ENCODE peak calls at places on chromosome 9, in nine cellular contexts. V is progenitor cell of endocrine pancreas, Q is dorsolateral prefrontal cortex, T is ovary, U is heart right ventricle, Y is AG04450, S is cardiac fibroblast, I is esophagus muscularis mucosa, G is heart left ventricle. L is an unnamed sample.

GRCh38 chr9:107637421-107638420 is 148.2 kb upstream of the KLF4 start:
- DNase-seq in V (peak), Q (peak), T (peak), U (peak), Y (peak), S (peak), I (peak), G (peak), L (peak)

GRCh38 chr9:14007199-14007769 is 306.7 kb downstream of the NFIB start:
- DNase-seq in V (no peak), Q (no peak), T (no peak), U (no peak), Y (no peak), S (no peak), I (no peak), G (no peak), L (no peak)

GRCh38 chr9:112094948-112095779 is 79.9 kb downstream of the SUSD1 start:
- DNase-seq in V (no peak), Q (no peak), T (no peak), U (no peak), Y (no peak), S (peak), I (peak), G (no peak), L (peak)

GRCh38 chr9:84513473-84513872 is 156.1 kb upstream of the NTRK2 start:
- DNase-seq in V (no peak), Q (no peak), T (no peak), U (no peak), Y (no peak), S (no peak), I (no peak), G (no peak), L (no peak)

GRCh38 chr9:76373173-76373771 is 21.0 kb downstream of the RFK start:
- DNase-seq in V (no peak), Q (no peak), T (no peak), U (peak), Y (peak), S (peak), I (no peak), G (peak), L (no peak)

GRCh38 chr9:136722093-136722968 is 10.0 kb downstream of the DIPK1B start:
- DNase-seq in V (no peak), Q (no peak), T (no peak), U (no peak), Y (no peak), S (no peak), I (no peak), G (no peak), L (no peak)

GRCh38 chr9:77679088-77679487 is 31.0 kb upstream of the GNA14 start:
- DNase-seq in V (no peak), Q (no peak), T (no peak), U (no peak), Y (no peak), S (peak), I (peak), G (no peak), L (no peak)

GRCh38 chr9:93954436-93955355 is at the start of gene BARX1:
- DNase-seq in V (no peak), Q (no peak), T (no peak), U (no peak), Y (no peak), S (no peak), I (no peak), G (no peak), L (no peak)

GRCh38 chr9:136160939-136161610 is 42.4 kb upstream of the TMEM250 start:
- DNase-seq in V (no peak), Q (no peak), T (no peak), U (no peak), Y (no peak), S (no peak), I (no peak), G (no peak), L (no peak)

GRCh38 chr9:96720435-96720834 is 57.5 kb downstream of the ZNF510 start:
- DNase-seq in V (no peak), Q (no peak), T (no peak), U (no peak), Y (no peak), S (no peak), I (no peak), G (no peak), L (no peak)

GRCh38 chr9:110283736-110284135 is 27.4 kb upstream of the TXN start:
- DNase-seq in V (no peak), Q (no peak), T (no peak), U (no peak), Y (no peak), S (no peak), I (no peak), G (no peak), L (no peak)

GRCh38 chr9:98256632-98257218 is 1.3 kb upstream of the TBC1D2 start:
- DNase-seq in V (no peak), Q (no peak), T (no peak), U (no peak), Y (no peak), S (no peak), I (no peak), G (no peak), L (no peak)

GRCh38 chr9:137367506-137368430 is 55.2 kb downstream of the EXD3 start:
- DNase-seq in V (no peak), Q (peak), T (peak), U (no peak), Y (no peak), S (no peak), I (no peak), G (no peak), L (no peak)

GRCh38 chr9:83280790-83281189 is 217.8 kb upstream of the RASEF start:
- DNase-seq in V (no peak), Q (no peak), T (no peak), U (no peak), Y (no peak), S (no peak), I (peak), G (no peak), L (no peak)

GRCh38 chr9:84145780-84146179 is 165.2 kb downstream of the RMI1 start:
- DNase-seq in V (no peak), Q (no peak), T (no peak), U (no peak), Y (no peak), S (no peak), I (no peak), G (no peak), L (no peak)

GRCh38 chr9:131618071-131618479 is 72.8 kb downstream of the PRRT1B start:
- DNase-seq in V (no peak), Q (no peak), T (no peak), U (peak), Y (no peak), S (peak), I (no peak), G (peak), L (no peak)

GRCh38 chr9:92563701-92564100 is 27.9 kb upstream of the ECM2 start:
- DNase-seq in V (no peak), Q (no peak), T (no peak), U (no peak), Y (no peak), S (no peak), I (no peak), G (no peak), L (no peak)

GRCh38 chr9:95757026-95757425 is 118.5 kb upstream of the ERCC6L2 start:
- DNase-seq in V (no peak), Q (no peak), T (no peak), U (no peak), Y (peak), S (peak), I (no peak), G (no peak), L (no peak)

GRCh38 chr9:131020388-131020787 is 11.4 kb downstream of the LAMC3 start:
- DNase-seq in V (no peak), Q (no peak), T (no peak), U (no peak), Y (no peak), S (peak), I (no peak), G (no peak), L (no peak)

GRCh38 chr9:133558191-133559126 is 24.0 kb downstream of the ADAMTSL2 start:
- DNase-seq in V (no peak), Q (peak), T (no peak), U (peak), Y (peak), S (peak), I (no peak), G (peak), L (no peak)

GRCh38 chr9:129566563-129567266 is 54.2 kb downstream of the C9orf50 start:
- DNase-seq in V (no peak), Q (no peak), T (no peak), U (no peak), Y (no peak), S (no peak), I (no peak), G (no peak), L (no peak)

GRCh38 chr9:77896269-77897245 is 135.1 kb downstream of the GNAQ start:
- DNase-seq in V (no peak), Q (peak), T (no peak), U (no peak), Y (no peak), S (no peak), I (no peak), G (no peak), L (no peak)

GRCh38 chr9:112380102-112380581 is at the start of gene HSDL2:
- DNase-seq in V (no peak), Q (no peak), T (no peak), U (no peak), Y (no peak), S (peak), I (peak), G (peak), L (no peak)

GRCh38 chr9:90219548-90220118 is 423.0 kb downstream of the DIRAS2 start:
- DNase-seq in V (no peak), Q (no peak), T (no peak), U (peak), Y (no peak), S (no peak), I (no peak), G (no peak), L (no peak)

GRCh38 chr9:128632066-128632465 is 24.6 kb downstream of the DYNC2I2 start:
- DNase-seq in V (no peak), Q (no peak), T (peak), U (no peak), Y (no peak), S (no peak), I (no peak), G (no peak), L (no peak)

GRCh38 chr9:73183917-73184861 is 32.5 kb downstream of the ANXA1 start:
- DNase-seq in V (no peak), Q (no peak), T (no peak), U (no peak), Y (peak), S (peak), I (no peak), G (no peak), L (no peak)
- TF ChIP-seq CTCF in V (peak), Q (peak), T (no peak), U (peak), Y (peak), S (peak), I (peak), G (peak), L (peak)

GRCh38 chr9:4073371-4073770 is 226.5 kb downstream of the GLIS3 start:
- DNase-seq in V (no peak), Q (no peak), T (no peak), U (no peak), Y (no peak), S (no peak), I (peak), G (no peak), L (no peak)
- TF ChIP-seq CTCF in V (peak), Q (no peak), T (no peak), U (no peak), Y (peak), S (peak), I (no peak), G (no peak), L (peak)

GRCh38 chr9:70392189-70392588 is 22.3 kb downstream of the KLF9 start:
- DNase-seq in V (no peak), Q (no peak), T (no peak), U (no peak), Y (no peak), S (no peak), I (no peak), G (no peak), L (no peak)
- TF ChIP-seq CTCF in V (peak), Q (peak), T (no peak), U (peak), Y (peak), S (peak), I (peak), G (peak), L (peak)

GRCh38 chr9:101792475-101792874 is 54.0 kb upstream of the GRIN3A start:
- DNase-seq in V (no peak), Q (no peak), T (no peak), U (no peak), Y (no peak), S (no peak), I (no peak), G (no peak), L (no peak)

GRCh38 chr9:101796044-101796443 is 57.6 kb upstream of the GRIN3A start:
- DNase-seq in V (no peak), Q (no peak), T (no peak), U (no peak), Y (no peak), S (no peak), I (no peak), G (no peak), L (no peak)

GRCh38 chr9:101791533-101791932 is 53.1 kb upstream of the GRIN3A start:
- DNase-seq in V (no peak), Q (no peak), T (no peak), U (no peak), Y (no peak), S (no peak), I (no peak), G (no peak), L (no peak)

GRCh38 chr9:101795147-101795546 is 56.7 kb upstream of the GRIN3A start:
- DNase-seq in V (no peak), Q (no peak), T (no peak), U (no peak), Y (no peak), S (peak), I (no peak), G (no peak), L (no peak)

GRCh38 chr9:101791938-101792337 is 53.5 kb upstream of the GRIN3A start:
- DNase-seq in V (peak), Q (no peak), T (no peak), U (no peak), Y (no peak), S (peak), I (no peak), G (no peak), L (no peak)
- TF ChIP-seq CTCF in V (peak), Q (peak), T (no peak), U (peak), Y (no peak), S (peak), I (no peak), G (peak), L (peak)

DNA sequence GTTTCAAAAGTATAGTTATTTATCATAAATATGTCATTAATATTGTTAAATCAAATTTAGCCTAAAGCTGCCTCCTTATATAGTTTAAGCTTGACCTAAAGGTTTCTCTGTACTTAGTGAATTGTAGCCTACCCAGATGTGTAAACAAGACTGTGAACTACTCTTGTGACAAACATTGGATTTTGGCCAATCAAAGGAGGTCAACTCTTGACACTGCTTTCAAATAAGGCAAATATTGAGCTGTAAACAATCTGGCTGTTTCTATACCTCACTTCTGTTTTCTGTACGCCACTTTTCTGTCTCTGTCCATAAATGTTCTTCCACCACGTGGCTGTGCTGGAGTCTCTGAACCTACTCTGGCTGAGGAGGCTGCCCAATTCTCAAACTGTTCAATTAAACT is 51.2 kb downstream of the FXN start:
- DNase-seq in V (no peak), Q (no peak), T (no peak), U (no peak), Y (no peak), S (no peak), I (no peak), G (no peak), L (no peak)
- TF ChIP-seq CTCF in V (no peak), Q (no peak), T (no peak), U (no peak), Y (no peak), S (no peak), I (no peak), G (no peak), L (no peak)

DNA sequence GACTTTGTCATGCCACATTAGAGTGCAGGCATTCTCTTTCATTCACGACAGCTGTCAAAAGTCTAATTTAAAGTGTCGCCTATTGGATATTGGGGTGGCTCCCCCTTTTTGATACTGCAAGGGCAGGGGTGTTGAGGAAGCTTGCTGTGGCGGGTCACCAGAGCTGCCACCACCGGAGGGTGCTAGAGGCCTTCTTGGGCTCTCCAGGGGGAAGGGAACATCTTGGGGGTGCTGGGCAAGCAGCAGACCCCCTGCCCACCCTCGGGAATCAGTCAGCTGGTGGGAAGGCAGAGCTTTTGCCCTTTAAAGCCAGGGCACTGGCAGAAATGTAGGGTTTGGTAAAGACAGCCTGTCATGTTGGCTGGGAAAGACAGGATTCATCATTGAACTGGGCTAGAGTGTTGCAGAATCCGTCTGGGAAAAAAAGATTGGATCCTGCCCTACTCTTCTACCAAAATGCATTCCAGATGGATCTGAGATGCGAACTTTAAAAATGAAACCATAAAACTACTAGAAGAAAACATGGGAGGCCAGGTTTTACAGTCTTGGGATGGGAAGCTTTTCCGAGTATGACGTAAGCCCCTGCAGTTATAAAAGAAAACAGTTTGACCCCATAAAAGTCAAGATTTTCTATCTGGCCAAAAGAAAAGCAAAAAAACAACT is 22.3 kb downstream of the COL5A1 start:
- DNase-seq in V (no peak), Q (no peak), T (peak), U (no peak), Y (no peak), S (no peak), I (no peak), G (no peak), L (no peak)
- TF ChIP-seq CTCF in V (no peak), Q (no peak), T (no peak), U (no peak), Y (peak), S (peak), I (no peak), G (no peak), L (peak)

DNA sequence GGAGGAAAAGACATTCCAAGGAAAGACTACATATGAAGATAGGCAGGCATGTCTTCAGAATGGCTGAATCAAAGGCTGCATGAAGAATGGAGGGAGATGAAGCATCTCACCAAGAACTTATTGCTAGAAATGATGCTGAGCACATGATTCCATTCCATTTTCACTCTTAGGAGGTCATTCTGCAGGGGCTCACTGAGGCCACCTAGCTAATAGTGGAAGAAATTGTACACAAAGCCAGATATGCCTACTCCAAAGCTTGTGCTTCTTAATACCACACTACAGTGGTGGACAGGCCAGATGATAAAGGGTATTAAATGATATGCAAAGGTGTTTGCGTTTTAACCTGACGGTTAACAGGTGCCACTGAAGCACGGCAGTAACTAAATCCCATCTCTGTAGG is 14.7 kb downstream of the NDUFA8 start:
- DNase-seq in V (no peak), Q (no peak), T (no peak), U (no peak), Y (no peak), S (peak), I (no peak), G (no peak), L (no peak)
- TF ChIP-seq CTCF in V (peak), Q (peak), T (no peak), U (peak), Y (peak), S (peak), I (no peak), G (peak), L (peak)

L was measured in osteocyte.